ENCODE peak calls at places on chromosomes 6 and 20, in nine cellular contexts. One of them, this sample, is unnamed.
A peak's percentile ranks its signal among the peaks of the same experiment; 100 is the strongest.

GRCh38 chr6:36340671-36341454 is 4.2 kb upstream of the BNIP5 start:
- DNase-seq in tibial artery: peak; percentile 74
- DNase-seq in adrenal gland: peak; percentile 85
- DNase-seq in IMR-90: peak; percentile 59
- DNase-seq in lung: peak; percentile 78
- DNase-seq in upper lobe of right lung: peak; percentile 90
- DNase-seq in SK-N-SH: peak; percentile 82
- DNase-seq in neural progenitor cell: peak; percentile 82
- DNase-seq in body of pancreas: peak; percentile 77
- DNase-seq in this sample: peak; percentile 91

GRCh38 chr6:157981395-157982296 is at the start of gene SYNJ2:
- DNase-seq in tibial artery: peak; percentile 56
- DNase-seq in adrenal gland: peak; percentile 75
- DNase-seq in IMR-90: peak; percentile 83
- DNase-seq in lung: peak; percentile 76
- DNase-seq in upper lobe of right lung: peak; percentile 87
- DNase-seq in SK-N-SH: peak; percentile 91
- DNase-seq in neural progenitor cell: peak; percentile 89
- DNase-seq in body of pancreas: peak; percentile 86
- DNase-seq in this sample: peak; percentile 91

GRCh38 chr20:775679-776135 is 7.4 kb upstream of the SLC52A3 start:
- DNase-seq in tibial artery: no peak
- DNase-seq in adrenal gland: no peak
- DNase-seq in IMR-90: no peak
- DNase-seq in lung: no peak
- DNase-seq in upper lobe of right lung: no peak
- DNase-seq in SK-N-SH: no peak
- DNase-seq in neural progenitor cell: peak; percentile 31
- DNase-seq in body of pancreas: no peak
- DNase-seq in this sample: peak; percentile 89

GRCh38 chr20:36548006-36548315 is 6.6 kb downstream of the MYL9 start:
- DNase-seq in tibial artery: no peak
- DNase-seq in adrenal gland: peak; percentile 44
- DNase-seq in IMR-90: no peak
- DNase-seq in lung: no peak
- DNase-seq in upper lobe of right lung: no peak
- DNase-seq in SK-N-SH: peak; percentile 54
- DNase-seq in neural progenitor cell: peak; percentile 61
- DNase-seq in body of pancreas: no peak
- DNase-seq in this sample: peak; percentile 92

GRCh38 chr20:46311039-46311650 is 2.8 kb upstream of the CDH22 start:
- DNase-seq in tibial artery: no peak
- DNase-seq in adrenal gland: no peak
- DNase-seq in IMR-90: no peak
- DNase-seq in lung: no peak
- DNase-seq in upper lobe of right lung: no peak
- DNase-seq in SK-N-SH: no peak
- DNase-seq in neural progenitor cell: no peak
- DNase-seq in body of pancreas: peak; percentile 18
- DNase-seq in this sample: no peak

GRCh38 chr6:15504581-15505350 is 158.1 kb downstream of the DTNBP1 start:
- DNase-seq in tibial artery: peak; percentile 63
- DNase-seq in adrenal gland: peak; percentile 86
- DNase-seq in IMR-90: peak; percentile 98
- DNase-seq in lung: peak; percentile 36
- DNase-seq in upper lobe of right lung: peak; percentile 70
- DNase-seq in SK-N-SH: peak; percentile 87
- DNase-seq in neural progenitor cell: no peak
- DNase-seq in body of pancreas: peak; percentile 64
- DNase-seq in this sample: no peak

GRCh38 chr6:4069199-4069598 is 9.7 kb downstream of the FAM217A start:
- DNase-seq in tibial artery: no peak
- DNase-seq in adrenal gland: no peak
- DNase-seq in IMR-90: no peak
- DNase-seq in lung: no peak
- DNase-seq in upper lobe of right lung: no peak
- DNase-seq in SK-N-SH: no peak
- DNase-seq in neural progenitor cell: no peak
- DNase-seq in body of pancreas: no peak
- DNase-seq in this sample: no peak

GRCh38 chr20:47487175-47487917 is 14.3 kb upstream of the NCOA3 start:
- DNase-seq in tibial artery: no peak
- DNase-seq in adrenal gland: no peak
- DNase-seq in IMR-90: peak; percentile 25
- DNase-seq in lung: no peak
- DNase-seq in upper lobe of right lung: no peak
- DNase-seq in SK-N-SH: no peak
- DNase-seq in neural progenitor cell: no peak
- DNase-seq in body of pancreas: no peak
- DNase-seq in this sample: no peak

GRCh38 chr20:38804682-38805501 is 605 bp upstream of the PPP1R16B start:
- DNase-seq in tibial artery: no peak
- DNase-seq in adrenal gland: peak; percentile 18
- DNase-seq in IMR-90: no peak
- DNase-seq in lung: no peak
- DNase-seq in upper lobe of right lung: no peak
- DNase-seq in SK-N-SH: no peak
- DNase-seq in neural progenitor cell: peak; percentile 91
- DNase-seq in body of pancreas: peak; percentile 37
- DNase-seq in this sample: peak; percentile 84

GRCh38 chr6:123635144-123635543 is 1.6 kb downstream of the TRDN start:
- DNase-seq in tibial artery: no peak
- DNase-seq in adrenal gland: no peak
- DNase-seq in IMR-90: no peak
- DNase-seq in lung: no peak
- DNase-seq in upper lobe of right lung: no peak
- DNase-seq in SK-N-SH: no peak
- DNase-seq in neural progenitor cell: no peak
- DNase-seq in body of pancreas: no peak
- DNase-seq in this sample: no peak

GRCh38 chr20:63457737-63458136 is 14.7 kb downstream of the KCNQ2 start:
- DNase-seq in tibial artery: no peak
- DNase-seq in adrenal gland: peak; percentile 20
- DNase-seq in IMR-90: no peak
- DNase-seq in lung: no peak
- DNase-seq in upper lobe of right lung: no peak
- DNase-seq in SK-N-SH: peak; percentile 69
- DNase-seq in neural progenitor cell: no peak
- DNase-seq in body of pancreas: peak; percentile 49
- DNase-seq in this sample: no peak

GRCh38 chr6:12479885-12480284 is 189.7 kb downstream of the EDN1 start:
- DNase-seq in tibial artery: no peak
- DNase-seq in adrenal gland: no peak
- DNase-seq in IMR-90: peak; percentile 61
- DNase-seq in lung: no peak
- DNase-seq in upper lobe of right lung: no peak
- DNase-seq in SK-N-SH: no peak
- DNase-seq in neural progenitor cell: no peak
- DNase-seq in body of pancreas: no peak
- DNase-seq in this sample: no peak
- TF ChIP-seq CTCF in tibial artery: no peak
- TF ChIP-seq CTCF in adrenal gland: no peak
- TF ChIP-seq CTCF in IMR-90: no peak
- TF ChIP-seq CTCF in lung: no peak
- TF ChIP-seq CTCF in upper lobe of right lung: no peak
- TF ChIP-seq CTCF in SK-N-SH: no peak
- TF ChIP-seq CTCF in neural progenitor cell: no peak
- TF ChIP-seq CTCF in body of pancreas: no peak
- TF ChIP-seq CTCF in this sample: no peak

GRCh38 chr6:161091151-161091550 is 99.6 kb downstream of the MAP3K4 start:
- DNase-seq in tibial artery: no peak
- DNase-seq in adrenal gland: no peak
- DNase-seq in IMR-90: no peak
- DNase-seq in lung: no peak
- DNase-seq in upper lobe of right lung: no peak
- DNase-seq in SK-N-SH: no peak
- DNase-seq in neural progenitor cell: no peak
- DNase-seq in body of pancreas: no peak
- DNase-seq in this sample: no peak

GRCh38 chr6:161094904-161095440 is 103.4 kb downstream of the MAP3K4 start:
- DNase-seq in tibial artery: no peak
- DNase-seq in adrenal gland: no peak
- DNase-seq in IMR-90: no peak
- DNase-seq in lung: no peak
- DNase-seq in upper lobe of right lung: no peak
- DNase-seq in SK-N-SH: no peak
- DNase-seq in neural progenitor cell: peak; percentile 20
- DNase-seq in body of pancreas: no peak
- DNase-seq in this sample: no peak

GRCh38 chr6:161100072-161100471 is 108.5 kb downstream of the MAP3K4 start:
- DNase-seq in tibial artery: no peak
- DNase-seq in adrenal gland: no peak
- DNase-seq in IMR-90: no peak
- DNase-seq in lung: no peak
- DNase-seq in upper lobe of right lung: no peak
- DNase-seq in SK-N-SH: no peak
- DNase-seq in neural progenitor cell: no peak
- DNase-seq in body of pancreas: no peak
- DNase-seq in this sample: no peak

GRCh38 chr6:161091972-161092701 is 100.6 kb downstream of the MAP3K4 start:
- DNase-seq in tibial artery: no peak
- DNase-seq in adrenal gland: no peak
- DNase-seq in IMR-90: peak; percentile 18
- DNase-seq in lung: no peak
- DNase-seq in upper lobe of right lung: no peak
- DNase-seq in SK-N-SH: no peak
- DNase-seq in neural progenitor cell: no peak
- DNase-seq in body of pancreas: no peak
- DNase-seq in this sample: no peak

GRCh38 chr6:161095916-161096315 is 104.3 kb downstream of the MAP3K4 start:
- DNase-seq in tibial artery: no peak
- DNase-seq in adrenal gland: no peak
- DNase-seq in IMR-90: no peak
- DNase-seq in lung: no peak
- DNase-seq in upper lobe of right lung: no peak
- DNase-seq in SK-N-SH: no peak
- DNase-seq in neural progenitor cell: no peak
- DNase-seq in body of pancreas: no peak
- DNase-seq in this sample: no peak
- H3K36me3 ChIP-seq in tibial artery: peaks cover 76% of the 10 kb centered on the region
- H3K36me3 ChIP-seq in adrenal gland: peaks cover 54% of the 10 kb centered on the region
- H3K36me3 ChIP-seq in IMR-90: peaks cover 20% of the 10 kb centered on the region
- H3K36me3 ChIP-seq in lung: peaks cover 15% of the 10 kb centered on the region
- H3K36me3 ChIP-seq in upper lobe of right lung: peaks cover 82% of the 10 kb centered on the region
- H3K36me3 ChIP-seq in SK-N-SH: peaks cover 69% of the 10 kb centered on the region
- H3K36me3 ChIP-seq in neural progenitor cell: peaks cover 12% of the 10 kb centered on the region
- H3K36me3 ChIP-seq in body of pancreas: peaks cover 6% of the 10 kb centered on the region
- H3K36me3 ChIP-seq in this sample: peaks cover 90% of the 10 kb centered on the region

DNA sequence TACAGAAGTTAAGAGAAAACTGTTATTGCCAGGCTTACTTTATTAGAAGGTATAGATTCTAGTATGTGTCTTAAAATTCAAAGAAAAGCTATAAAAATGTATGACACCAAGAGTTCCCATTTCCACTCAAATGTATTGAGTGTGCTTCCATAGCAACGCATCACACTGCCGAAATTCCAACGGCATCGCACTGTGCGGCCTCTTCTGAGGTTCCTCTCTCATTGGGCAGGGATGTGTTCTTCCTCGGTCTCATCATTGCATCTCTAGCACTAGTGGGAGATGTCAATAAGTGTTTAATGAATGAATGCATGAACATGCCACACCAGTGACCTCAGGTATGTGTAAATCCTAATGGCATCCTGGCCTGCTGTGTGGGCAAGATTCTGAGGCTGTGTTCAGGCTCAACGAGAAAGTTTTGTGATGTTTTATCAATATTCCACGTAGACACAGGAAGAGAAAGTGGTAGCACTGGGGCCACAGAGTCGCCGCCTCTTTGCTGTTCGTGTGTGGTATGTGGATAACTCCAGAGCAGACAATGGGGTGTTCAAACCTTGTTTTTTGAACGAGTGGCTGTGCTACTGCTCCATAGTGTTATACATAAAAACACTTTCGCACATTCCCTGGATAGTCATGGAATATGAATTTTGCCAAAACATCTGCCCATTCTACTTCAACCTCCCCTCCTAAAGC is 171.6 kb downstream of the ADGB start:
- DNase-seq in tibial artery: peak; percentile 24
- DNase-seq in adrenal gland: no peak
- DNase-seq in IMR-90: no peak
- DNase-seq in lung: no peak
- DNase-seq in upper lobe of right lung: no peak
- DNase-seq in SK-N-SH: no peak
- DNase-seq in neural progenitor cell: no peak
- DNase-seq in body of pancreas: no peak
- DNase-seq in this sample: no peak
- H3K4me3 ChIP-seq in tibial artery: no peak overlapping the region
- H3K4me3 ChIP-seq in adrenal gland: no peak overlapping the region
- H3K4me3 ChIP-seq in IMR-90: no peak overlapping the region
- H3K4me3 ChIP-seq in lung: no peak overlapping the region
- H3K4me3 ChIP-seq in upper lobe of right lung: no peak overlapping the region
- H3K4me3 ChIP-seq in SK-N-SH: no peak overlapping the region
- H3K4me3 ChIP-seq in neural progenitor cell: no peak overlapping the region
- H3K4me3 ChIP-seq in body of pancreas: no peak overlapping the region
- H3K4me3 ChIP-seq in this sample: no peak overlapping the region

GRCh38 chr6:97815413-97815812 is 532.4 kb upstream of the MMS22L start:
- DNase-seq in tibial artery: no peak
- DNase-seq in adrenal gland: no peak
- DNase-seq in IMR-90: no peak
- DNase-seq in lung: no peak
- DNase-seq in upper lobe of right lung: no peak
- DNase-seq in SK-N-SH: no peak
- DNase-seq in neural progenitor cell: no peak
- DNase-seq in body of pancreas: no peak
- DNase-seq in this sample: no peak

GRCh38 chr6:97813881-97814280 is 530.9 kb upstream of the MMS22L start:
- DNase-seq in tibial artery: no peak
- DNase-seq in adrenal gland: no peak
- DNase-seq in IMR-90: no peak
- DNase-seq in lung: no peak
- DNase-seq in upper lobe of right lung: no peak
- DNase-seq in SK-N-SH: no peak
- DNase-seq in neural progenitor cell: peak; percentile 6
- DNase-seq in body of pancreas: no peak
- DNase-seq in this sample: peak; percentile 56

GRCh38 chr6:97812940-97813339 is 529.9 kb upstream of the MMS22L start:
- DNase-seq in tibial artery: no peak
- DNase-seq in adrenal gland: no peak
- DNase-seq in IMR-90: no peak
- DNase-seq in lung: no peak
- DNase-seq in upper lobe of right lung: no peak
- DNase-seq in SK-N-SH: no peak
- DNase-seq in neural progenitor cell: no peak
- DNase-seq in body of pancreas: no peak
- DNase-seq in this sample: no peak
- TF ChIP-seq CTCF in tibial artery: no peak
- TF ChIP-seq CTCF in adrenal gland: no peak
- TF ChIP-seq CTCF in IMR-90: no peak
- TF ChIP-seq CTCF in lung: no peak
- TF ChIP-seq CTCF in upper lobe of right lung: no peak
- TF ChIP-seq CTCF in SK-N-SH: no peak
- TF ChIP-seq CTCF in neural progenitor cell: no peak
- TF ChIP-seq CTCF in body of pancreas: no peak
- TF ChIP-seq CTCF in this sample: no peak

This sample was measured in endodermal cell.